ENCODE peak calls at places on chromosomes 11 and 22, in six cellular contexts. L is H1, S is GM12878, Z is GM12891, H is K562, F is HepG2. X is an unnamed sample.

GRCh38 chr22:32850591-32851517 is 49.3 kb downstream of the TIMP3 start:
- DNase-seq in L (no peak), S (no peak), Z (no peak), H (no peak), F (no peak), X (no peak)

GRCh38 chr11:99687320-99687719 is 666.6 kb downstream of the CNTN5 start:
- DNase-seq in L (no peak), S (no peak), Z (no peak), H (no peak), F (no peak), X (no peak)

GRCh38 chr22:23751441-23751996 is 607 bp upstream of the ZNF70 start:
- DNase-seq in L (no peak), S (no peak), Z (no peak), H (no peak), F (no peak), X (peak)

GRCh38 chr11:69934861-69935494 is 115.8 kb upstream of the FGF3 start:
- DNase-seq in L (no peak), S (no peak), Z (no peak), H (no peak), F (no peak), X (no peak)

GRCh38 chr11:3205261-3206127 is 13.1 kb downstream of the MRGPRG start:
- DNase-seq in L (no peak), S (no peak), Z (no peak), H (no peak), F (no peak), X (no peak)

GRCh38 chr11:81342956-81343355 is 1390.7 kb downstream of the FAM181B start:
- DNase-seq in L (no peak), S (no peak), Z (no peak), H (no peak), F (no peak), X (no peak)

GRCh38 chr11:30431127-30431814 is 108.4 kb downstream of the ARL14EP start:
- DNase-seq in L (no peak), S (no peak), Z (no peak), H (no peak), F (no peak), X (no peak)

GRCh38 chr22:41217553-41218157 is 12.5 kb downstream of the L3MBTL2 start:
- DNase-seq in L (peak), S (no peak), Z (peak), H (no peak), F (no peak), X (peak)

GRCh38 chr11:117179048-117179999 is 781 bp downstream of the SIDT2 start:
- DNase-seq in L (no peak), S (peak), Z (no peak), H (peak), F (no peak), X (no peak)

GRCh38 chr22:32720924-32721323 is 80.6 kb upstream of the TIMP3 start:
- DNase-seq in L (no peak), S (no peak), Z (no peak), H (no peak), F (peak), X (no peak)

GRCh38 chr11:11973361-11973800 is 35.0 kb downstream of the DKK3 start:
- DNase-seq in L (peak), S (no peak), Z (no peak), H (no peak), F (no peak), X (no peak)

GRCh38 chr11:78688460-78688859 is 113.8 kb upstream of the NARS2 start:
- DNase-seq in L (no peak), S (no peak), Z (no peak), H (no peak), F (no peak), X (no peak)

GRCh38 chr22:43889366-43890253 is 2.2 kb downstream of the PNPLA5 start:
- DNase-seq in L (no peak), S (no peak), Z (no peak), H (no peak), F (no peak), X (no peak)

GRCh38 chr11:128563942-128564641 is 23.3 kb downstream of the ETS1 start:
- DNase-seq in L (no peak), S (no peak), Z (no peak), H (no peak), F (no peak), X (no peak)

GRCh38 chr11:15106201-15106965 is 8.3 kb upstream of the INSC start:
- DNase-seq in L (no peak), S (no peak), Z (no peak), H (no peak), F (no peak), X (no peak)

GRCh38 chr11:130310622-130311021 is 4.1 kb downstream of the ZBTB44 start:
- DNase-seq in L (no peak), S (no peak), Z (no peak), H (no peak), F (no peak), X (no peak)

GRCh38 chr11:83751041-83751440 is 464.9 kb upstream of the CCDC90B start:
- DNase-seq in L (no peak), S (no peak), Z (no peak), H (no peak), F (no peak), X (no peak)

GRCh38 chr22:30424471-30425326 is 869 bp upstream of the MTFP1 start:
- DNase-seq in L (peak), S (no peak), Z (no peak), H (no peak), F (no peak), X (no peak)

DNA sequence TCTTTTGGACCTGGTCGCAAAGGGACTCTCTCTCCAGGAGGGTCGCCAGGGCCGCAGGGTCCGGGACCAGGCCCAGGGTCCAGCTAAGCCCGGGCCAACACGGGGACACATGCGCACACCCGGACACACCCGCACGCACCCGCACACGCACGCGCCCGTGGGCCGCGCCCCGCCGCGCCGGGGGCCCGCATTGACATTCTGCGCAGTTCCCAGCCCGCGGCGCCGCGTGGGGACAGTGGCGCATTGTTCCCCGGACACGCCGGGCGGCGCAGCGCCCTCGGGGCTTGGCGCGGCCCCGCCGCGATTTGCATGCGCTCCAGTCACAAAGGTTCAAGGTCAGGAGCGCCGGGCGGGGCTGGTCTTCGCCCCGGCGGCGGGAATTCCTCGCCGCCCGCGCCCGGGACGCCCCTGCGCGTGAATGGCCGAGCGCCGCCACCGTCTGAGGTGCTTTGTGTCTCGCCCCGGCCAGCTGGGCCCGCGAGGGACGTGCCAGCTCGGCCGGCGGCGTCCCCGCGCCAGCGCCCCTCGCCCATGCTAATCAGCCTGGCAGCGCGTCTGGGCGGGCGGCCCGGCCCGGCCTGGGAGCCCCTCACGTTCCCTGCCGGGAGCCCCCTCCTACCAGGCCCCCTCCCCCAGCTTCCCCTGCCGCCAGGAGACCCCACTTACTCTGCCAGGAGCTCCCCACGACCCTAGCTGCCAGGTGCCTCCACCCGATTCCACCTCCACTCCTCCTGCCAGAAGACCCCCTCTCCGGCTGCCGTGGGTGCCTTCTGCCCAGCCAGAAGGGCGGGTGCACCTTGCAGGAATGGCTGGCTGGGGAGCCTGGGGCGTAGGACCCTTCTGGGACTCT is 50.5 kb upstream of the WNT7B start:
- DNase-seq in L (no peak), S (no peak), Z (no peak), H (peak), F (peak), X (no peak)
- TF ChIP-seq POLR2A in L (no peak), S (no peak), Z (no peak), H (no peak), F (no peak), X (no peak)

DNA sequence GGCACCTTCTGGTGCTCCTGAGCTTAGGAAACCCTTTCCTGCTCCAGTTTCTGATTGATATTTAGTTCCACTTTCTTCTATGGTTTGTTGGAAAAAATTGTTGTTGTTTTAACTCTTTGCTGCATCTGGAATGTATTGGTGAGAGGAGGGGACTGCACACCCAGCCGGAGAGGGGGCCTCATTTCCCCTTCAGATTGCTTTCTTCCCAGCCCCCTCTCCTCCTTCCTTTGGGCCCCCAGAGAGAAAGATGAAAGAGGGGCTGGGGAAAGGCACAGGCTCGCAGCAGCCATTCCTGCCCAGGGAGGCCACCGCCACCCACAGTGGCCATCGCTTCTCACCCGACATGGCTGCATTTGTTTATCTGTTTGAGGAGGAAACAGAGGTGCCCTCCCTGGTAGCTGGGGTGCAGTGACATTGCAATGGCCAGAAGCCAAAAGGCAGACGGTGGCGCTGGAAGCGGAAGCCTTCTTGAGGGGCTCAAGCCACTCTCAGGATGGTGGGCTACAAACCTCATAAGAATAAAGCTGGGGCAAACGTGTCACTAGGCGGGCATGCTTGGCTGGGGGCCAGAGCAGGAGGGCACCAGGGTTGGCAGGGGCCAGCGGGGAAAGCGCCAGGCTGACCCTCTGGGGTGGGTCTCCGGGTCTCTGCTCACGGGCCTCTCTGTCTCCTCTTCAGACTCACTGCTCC is 12.4 kb downstream of the TNNT3 start:
- DNase-seq in L (no peak), S (no peak), Z (no peak), H (no peak), F (no peak), X (no peak)
- TF ChIP-seq TAF1 in L (no peak), S (no peak), Z (no peak), H (no peak), F (no peak), X (no peak)

DNA sequence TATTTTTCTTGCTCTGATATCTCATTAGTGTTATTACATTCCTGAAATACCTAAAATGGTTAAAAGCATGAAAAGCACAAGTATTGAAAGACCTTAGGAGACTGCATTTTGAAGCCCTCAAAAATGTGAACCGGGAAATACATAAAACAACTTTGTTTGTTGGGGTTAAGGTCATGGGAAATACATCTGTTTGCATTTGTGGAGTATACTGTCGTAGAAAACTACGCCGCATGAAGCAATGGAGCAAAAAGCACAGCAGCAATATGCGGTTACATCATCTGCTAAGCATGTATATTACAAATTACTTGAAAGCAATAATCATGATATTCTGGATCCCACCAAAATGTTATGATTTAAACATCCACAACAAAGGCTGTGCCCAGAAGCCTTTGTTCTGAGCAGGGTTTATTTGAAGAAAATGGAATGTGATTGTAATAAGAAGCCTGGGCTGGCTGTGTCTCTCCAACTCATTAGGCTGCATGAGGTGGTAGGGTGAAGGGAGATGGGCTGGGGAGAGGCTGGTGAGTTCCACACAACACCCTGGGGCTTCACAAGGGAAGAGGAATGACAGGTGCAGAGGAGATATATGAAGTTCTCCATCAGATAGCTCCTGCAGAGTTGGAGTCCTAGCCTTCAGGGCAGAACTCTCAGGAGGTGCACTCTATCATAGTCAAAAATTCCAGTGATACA is 64.7 kb upstream of the LIN7C start:
- DNase-seq in L (no peak), S (no peak), Z (no peak), H (no peak), F (no peak), X (no peak)
- TF ChIP-seq POLR2A in L (no peak), S (no peak), Z (no peak), H (no peak), F (no peak), X (no peak)

GRCh38 chr22:28800308-28801041 is at the start of gene XBP1:
- DNase-seq in L (peak), S (peak), Z (peak), H (peak), F (peak), X (peak)

GRCh38 chr22:28798810-28799124 is 1.6 kb downstream of the XBP1 start:
- DNase-seq in L (no peak), S (no peak), Z (no peak), H (no peak), F (no peak), X (no peak)

GRCh38 chr22:28799834-28800307 is 498 bp downstream of the XBP1 start:
- DNase-seq in L (no peak), S (no peak), Z (no peak), H (peak), F (no peak), X (no peak)

GRCh38 chr22:28801845-28802594 is 1.7 kb upstream of the XBP1 start:
- DNase-seq in L (no peak), S (no peak), Z (no peak), H (peak), F (peak), X (no peak)

GRCh38 chr22:28799125-28799833 is 1.1 kb downstream of the XBP1 start:
- DNase-seq in L (no peak), S (no peak), Z (no peak), H (peak), F (peak), X (no peak)
- TF ChIP-seq TAF1 in L (peak), S (no peak), Z (no peak), H (no peak), F (no peak), X (no peak)

GRCh38 chr11:914747-915493 is 4.3 kb upstream of the CHID1 start:
- DNase-seq in L (no peak), S (no peak), Z (no peak), H (no peak), F (peak), X (no peak)
- TF ChIP-seq POLR2A in L (no peak), S (no peak), Z (no peak), H (no peak), F (no peak), X (no peak)

GRCh38 chr11:77065878-77066228 is 918 bp upstream of the CAPN5 start:
- DNase-seq in L (no peak), S (no peak), Z (no peak), H (no peak), F (no peak), X (no peak)
- TF ChIP-seq TAF1 in L (no peak), S (no peak), Z (no peak), H (no peak), F (no peak), X (no peak)

GRCh38 chr11:45843158-45843924 is 3.9 kb upstream of the CRY2 start:
- DNase-seq in L (peak), S (peak), Z (peak), H (peak), F (peak), X (peak)
- TF ChIP-seq POLR2A in L (no peak), S (no peak), Z (no peak), H (no peak), F (peak), X (no peak)

DNA sequence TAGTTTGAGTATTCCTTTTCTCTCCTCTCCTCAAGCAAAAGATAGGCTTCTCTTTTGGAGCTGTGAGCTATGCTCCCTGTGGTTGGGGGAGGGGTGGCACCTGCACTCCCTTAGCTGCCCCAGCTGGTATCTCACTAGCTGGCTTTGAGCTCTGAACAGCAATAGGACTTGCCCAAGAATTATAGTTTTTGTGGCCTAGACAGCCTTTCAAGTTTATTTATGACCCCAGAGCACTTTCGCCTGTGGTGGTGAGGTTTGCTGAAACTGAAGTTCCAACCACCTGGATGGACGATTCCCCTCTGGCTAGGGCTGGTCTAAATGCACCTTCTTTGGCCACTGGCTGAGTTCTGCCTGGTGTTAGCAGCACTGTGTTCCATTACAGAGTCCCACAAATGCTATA is 37.1 kb upstream of the SLC37A2 start:
- DNase-seq in L (no peak), S (no peak), Z (no peak), H (no peak), F (no peak), X (no peak)
- TF ChIP-seq TAF1 in L (no peak), S (no peak), Z (no peak), H (no peak), F (no peak), X (no peak)

GRCh38 chr22:50186181-50186731 is 543 bp downstream of the TRABD start:
- DNase-seq in L (no peak), S (no peak), Z (no peak), H (peak), F (no peak), X (no peak)

GRCh38 chr22:50184541-50185383 is 951 bp upstream of the TRABD start:
- DNase-seq in L (peak), S (no peak), Z (no peak), H (no peak), F (no peak), X (peak)

GRCh38 chr22:50185384-50186087 is at the start of gene TRABD:
- DNase-seq in L (peak), S (no peak), Z (peak), H (peak), F (peak), X (peak)

GRCh38 chr22:50188356-50188755 is 2.6 kb downstream of the TRABD start:
- DNase-seq in L (no peak), S (no peak), Z (no peak), H (no peak), F (no peak), X (no peak)

DNA sequence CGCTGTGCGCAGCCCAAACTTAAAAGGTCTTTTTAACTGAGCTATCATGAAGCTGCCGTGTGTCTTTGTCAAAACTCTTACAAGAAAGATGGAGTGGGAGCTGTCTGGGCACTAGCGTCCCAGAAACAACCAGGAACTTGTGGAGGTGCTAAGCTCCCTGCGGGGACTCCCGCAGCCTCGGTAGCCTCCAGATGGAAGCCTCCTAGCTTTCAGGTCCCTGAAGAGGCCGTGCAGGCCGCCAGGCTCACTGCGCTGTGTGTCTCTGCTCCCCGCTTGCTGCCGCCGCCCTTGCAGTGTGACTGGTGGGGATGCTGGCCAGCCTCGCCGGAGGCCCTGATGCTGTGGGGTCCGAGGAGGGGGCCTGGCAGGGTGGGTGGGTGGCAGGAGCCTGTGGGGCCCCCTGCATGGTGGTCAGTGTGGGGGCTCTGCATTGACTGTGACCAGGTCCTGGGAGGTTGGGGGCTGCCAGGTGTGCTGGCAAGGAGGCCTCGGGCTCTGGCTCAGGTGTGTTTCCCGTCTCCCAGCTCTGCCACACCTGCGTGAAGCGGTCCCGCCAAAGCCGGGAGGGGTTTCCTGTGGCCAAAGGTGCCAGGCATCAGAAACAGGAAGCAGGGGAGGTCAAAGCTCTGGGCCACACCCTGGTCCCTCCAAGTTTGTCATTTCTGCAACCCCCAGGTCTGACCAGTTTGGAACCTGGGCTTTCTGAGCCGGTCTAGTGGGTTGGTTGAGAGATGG is 1.2 kb downstream of the TRABD start:
- DNase-seq in L (no peak), S (no peak), Z (no peak), H (no peak), F (no peak), X (no peak)
- TF ChIP-seq POLR2A in L (no peak), S (peak), Z (no peak), H (no peak), F (no peak), X (no peak)

DNA sequence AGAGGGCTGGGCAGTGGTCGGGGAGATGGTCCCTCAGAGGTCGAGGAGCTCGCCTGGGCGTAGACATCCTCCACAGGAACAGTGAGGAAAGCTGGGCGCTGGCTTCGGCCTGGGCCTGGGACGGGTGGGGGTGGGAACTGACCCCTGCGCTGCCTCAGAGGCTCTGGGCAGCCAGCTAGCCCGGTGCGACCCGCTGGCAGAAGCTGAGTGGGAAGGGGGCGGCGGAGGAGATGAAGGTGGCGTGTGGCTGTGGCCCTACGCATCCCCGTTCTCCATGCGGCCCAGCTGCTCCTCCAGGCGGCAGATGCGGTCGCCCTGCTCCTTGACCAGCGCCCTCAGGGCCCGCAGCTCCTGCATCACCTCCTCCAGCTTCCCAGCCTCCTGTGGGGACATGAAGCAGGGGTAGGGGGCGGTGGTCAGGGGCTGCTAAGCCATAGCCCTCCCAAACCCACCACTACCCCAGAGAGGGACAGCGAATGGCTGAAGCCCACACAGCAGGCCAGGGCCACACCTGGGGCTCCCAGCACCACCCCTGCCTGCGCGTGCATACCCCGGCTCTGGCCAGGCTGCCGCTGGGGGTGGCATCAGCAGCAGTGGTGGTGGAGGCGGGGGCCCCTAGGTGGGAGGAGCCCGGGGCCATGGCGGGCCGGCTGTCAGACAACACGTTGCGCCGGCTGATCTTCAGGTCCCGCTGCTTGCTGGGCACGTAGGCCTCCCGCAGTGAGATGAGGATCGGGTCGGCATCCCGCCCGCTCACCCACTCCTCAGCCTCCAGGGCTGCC is 830 bp upstream of the PTPRCAP start:
- DNase-seq in L (no peak), S (no peak), Z (peak), H (peak), F (no peak), X (peak)
- TF ChIP-seq TAF1 in L (no peak), S (no peak), Z (no peak), H (no peak), F (no peak), X (peak)

X was measured in GM12892.